ENCODE peak calls at places on chromosome X, in seven cellular contexts. X is A549, O is HCT116, S is K562, T is GM12878, V is H1, C is HepG2. G is an unnamed sample.

GRCh38 chrX:16444353-16444752 is 205.6 kb upstream of the S100G start:
- DNase-seq in X (no peak), O (no peak), S (no peak), T (no peak), V (no peak), C (no peak), G (peak)

GRCh38 chrX:133698298-133698697 is 283.0 kb upstream of the GPC4 start:
- DNase-seq in X (no peak), O (no peak), S (no peak), T (no peak), V (no peak), C (no peak), G (peak)

GRCh38 chrX:101260435-101260834 is 30.7 kb downstream of the TAF7L start:
- DNase-seq in X (peak), O (no peak), S (peak), T (no peak), V (no peak), C (peak), G (no peak)

GRCh38 chrX:23513121-23513520 is 154.2 kb upstream of the PRDX4 start:
- DNase-seq in X (no peak), O (no peak), S (no peak), T (no peak), V (no peak), C (no peak), G (no peak)

GRCh38 chrX:103861200-103861599 is 29.1 kb upstream of the RAB9B start:
- DNase-seq in X (no peak), O (no peak), S (no peak), T (no peak), V (no peak), C (no peak), G (no peak)

GRCh38 chrX:21798677-21799219 is 40.7 kb upstream of the MBTPS2 start:
- DNase-seq in X (peak), O (peak), S (no peak), T (no peak), V (no peak), C (peak), G (peak)

GRCh38 chrX:41265615-41266014 is 68.3 kb upstream of the DDX3X start:
- DNase-seq in X (peak), O (no peak), S (no peak), T (no peak), V (no peak), C (no peak), G (peak)

GRCh38 chrX:70421618-70422017 is 1.5 kb upstream of the GDPD2 start:
- DNase-seq in X (no peak), O (no peak), S (no peak), T (no peak), V (peak), C (no peak), G (no peak)

GRCh38 chrX:64204701-64205440 is 637 bp downstream of the AMER1 start:
- DNase-seq in X (no peak), O (no peak), S (peak), T (no peak), V (peak), C (peak), G (peak)

GRCh38 chrX:130552444-130553073 is 150.8 kb downstream of the RBMX2 start:
- DNase-seq in X (no peak), O (no peak), S (no peak), T (no peak), V (no peak), C (no peak), G (no peak)

DNA sequence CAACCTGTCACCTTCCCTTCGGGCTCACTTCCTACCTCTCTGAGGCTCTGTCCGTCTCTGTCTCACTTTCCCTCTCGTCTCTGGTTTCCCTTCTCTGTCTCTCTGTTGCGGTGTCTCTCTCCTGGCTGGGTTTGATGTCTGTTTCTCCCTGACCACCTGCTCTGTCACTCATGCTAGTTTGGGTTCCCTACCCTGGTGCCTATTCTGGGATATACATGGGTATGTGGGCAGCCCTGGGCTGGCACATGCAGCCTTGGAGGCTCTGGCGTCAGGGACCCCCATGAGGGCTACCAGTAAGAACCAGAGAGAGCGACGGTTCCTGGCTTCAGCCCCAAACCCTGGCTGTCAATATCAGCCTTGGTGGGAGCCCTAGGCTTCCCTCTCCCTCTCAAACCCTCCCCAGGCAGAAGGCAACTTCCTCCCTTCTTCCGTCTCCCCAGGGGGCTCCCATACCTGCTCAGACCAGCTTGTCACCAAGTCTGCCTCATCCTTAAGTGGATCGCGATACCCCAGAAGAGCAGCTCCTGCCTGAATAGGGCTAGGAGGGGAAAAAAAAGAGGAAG is 314 bp downstream of the DNASE1L1 start:
- DNase-seq in X (no peak), O (no peak), S (no peak), T (no peak), V (no peak), C (no peak), G (no peak)
- TF ChIP-seq POLR2A in X (no peak), O (no peak), S (peak), T (no peak), V (no peak), C (no peak), G (peak)

GRCh38 chrX:20118065-20118824 is 1.5 kb upstream of the MAP7D2 start:
- DNase-seq in X (peak), O (no peak), S (no peak), T (no peak), V (no peak), C (no peak), G (no peak)

GRCh38 chrX:20112022-20112421 is 4.7 kb downstream of the MAP7D2 start:
- DNase-seq in X (no peak), O (no peak), S (no peak), T (no peak), V (no peak), C (no peak), G (no peak)

GRCh38 chrX:20116575-20117240 is at the start of gene MAP7D2:
- DNase-seq in X (peak), O (no peak), S (no peak), T (no peak), V (peak), C (peak), G (no peak)

DNA sequence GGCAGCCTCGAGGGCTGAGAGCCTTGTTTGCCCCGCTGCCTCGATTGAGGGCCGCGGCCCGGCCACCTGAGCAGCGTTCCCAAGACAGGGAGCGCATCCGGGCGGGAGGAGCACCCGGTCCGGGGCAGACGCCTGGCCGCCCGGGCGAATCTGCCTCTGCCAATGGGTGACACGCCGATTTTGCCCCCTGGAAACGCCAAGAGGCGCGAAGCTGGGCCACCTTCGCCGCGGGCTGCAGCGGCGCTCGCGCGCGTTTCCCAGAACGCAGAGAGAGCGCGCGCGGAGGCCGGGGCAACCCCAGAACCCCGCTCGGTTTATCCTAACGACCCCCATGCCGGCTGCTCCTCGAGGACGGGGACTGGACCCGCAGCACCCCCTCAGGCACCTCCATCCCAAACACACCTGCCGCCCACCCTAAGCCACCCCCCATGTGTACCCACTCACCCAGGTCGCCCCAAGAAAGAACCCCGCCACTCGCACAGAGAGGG is 576 bp downstream of the MAP7D2 start:
- DNase-seq in X (peak), O (no peak), S (no peak), T (no peak), V (peak), C (no peak), G (no peak)
- TF ChIP-seq RAD21 in X (no peak), O (no peak), S (no peak), T (no peak), V (no peak), C (no peak), G (no peak)

GRCh38 chrX:107924136-107924746 is 57.9 kb downstream of the TEX13B start:
- DNase-seq in X (no peak), O (no peak), S (no peak), T (no peak), V (no peak), C (no peak), G (no peak)
- TF ChIP-seq POLR2A in X (no peak), O (no peak), S (no peak), T (no peak), V (no peak), C (no peak), G (no peak)

GRCh38 chrX:68114573-68115199 is 318.6 kb downstream of the OPHN1 start:
- DNase-seq in X (peak), O (no peak), S (no peak), T (no peak), V (no peak), C (no peak), G (peak)
- TF ChIP-seq RAD21 in X (no peak), O (no peak), S (no peak), T (no peak), V (no peak), C (no peak), G (no peak)

DNA sequence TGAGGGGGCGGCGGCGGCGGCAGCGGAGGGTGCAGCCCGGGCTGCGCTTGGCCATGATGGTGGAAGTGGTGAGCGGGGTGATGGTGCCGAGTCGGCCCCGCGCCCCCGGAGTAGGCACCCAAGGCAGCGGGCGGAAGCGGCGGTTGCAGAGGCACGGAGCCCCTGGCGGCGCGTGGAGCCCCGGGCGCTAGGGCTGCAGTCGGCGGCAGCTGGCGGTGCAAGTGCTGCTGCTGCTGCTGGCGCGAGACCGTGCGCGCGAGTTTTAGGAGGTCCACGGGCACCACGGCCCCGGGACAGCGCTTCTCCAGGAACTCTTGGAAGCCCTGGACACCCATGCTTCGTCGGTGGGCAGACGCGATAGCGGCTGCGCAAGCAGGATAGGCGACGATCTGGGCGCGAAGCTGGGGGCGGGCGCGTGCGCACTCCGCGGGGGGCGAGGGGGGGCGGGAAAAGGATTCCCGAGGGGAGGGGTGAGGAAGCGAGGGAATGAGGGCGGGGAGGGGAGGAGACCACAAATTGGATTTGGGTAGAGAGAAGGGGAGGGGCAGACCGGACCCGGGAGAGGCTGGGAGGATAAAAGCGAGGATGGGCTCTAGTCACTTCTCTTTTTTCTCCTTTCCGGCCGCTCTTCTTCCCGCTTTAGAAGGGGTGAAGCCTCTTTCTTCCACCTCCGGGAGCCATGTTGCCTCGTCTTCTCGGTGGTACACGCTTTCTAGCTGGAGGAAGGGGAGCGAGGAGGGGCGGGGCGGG is at the start of gene FAM120C:
- DNase-seq in X (peak), O (peak), S (peak), T (peak), V (peak), C (peak), G (peak)
- TF ChIP-seq POLR2A in X (peak), O (no peak), S (no peak), T (peak), V (peak), C (peak), G (peak)